ENCODE peak calls at places on chromosomes 13 and 19, in seven cellular contexts. M is stimulated activated CD4-positive, alpha-beta T cell treated with anti-CD3 and anti-CD28 coated beads, Interleukin-12 subunit alpha, Interleukin-12 subunit beta, amount 100 ng/mL, for 24 hours; P is osteocyte; I is NT2/D1; A is SK-MEL-5; Y is HEK293T; H is activated naive CD4-positive, alpha-beta T cell treated with Interleukin-2 at 50 U/mL for 16 hours. G is an unnamed sample.

GRCh38 chr19:3670258-3670795 is 29.9 kb downstream of the PIP5K1C start:
- DNase-seq in M (no peak), P (no peak), I (no peak), A (no peak), Y (no peak), H (no peak), G (no peak)

GRCh38 chr13:37918116-37919100 is 48.8 kb upstream of the TRPC4 start:
- DNase-seq in M (no peak), P (no peak), I (no peak), A (no peak), Y (no peak), H (no peak), G (no peak)

GRCh38 chr13:21567714-21568113 is 36.3 kb downstream of the MICU2 start:
- DNase-seq in M (no peak), P (no peak), I (no peak), A (no peak), Y (no peak), H (no peak), G (no peak)

GRCh38 chr19:29708553-29709439 is 6.3 kb downstream of the C19orf12 start:
- DNase-seq in M (no peak), P (no peak), I (no peak), A (peak; percentile 61), Y (no peak), H (no peak), G (peak; percentile 93)

GRCh38 chr13:98890186-98890585 is 87.7 kb downstream of the DOCK9 start:
- DNase-seq in M (peak; percentile 33), P (no peak), I (no peak), A (peak; percentile 63), Y (no peak), H (peak; percentile 59), G (peak; percentile 12)

GRCh38 chr13:47893527-47893926 is 107.5 kb downstream of the SUCLA2 start:
- DNase-seq in M (no peak), P (no peak), I (no peak), A (no peak), Y (no peak), H (no peak), G (no peak)

GRCh38 chr13:47545206-47545605 is 455.9 kb downstream of the SUCLA2 start:
- DNase-seq in M (no peak), P (no peak), I (no peak), A (no peak), Y (no peak), H (no peak), G (no peak)

GRCh38 chr19:6604906-6605305 is 14.0 kb upstream of the CD70 start:
- DNase-seq in M (no peak), P (peak; percentile 40), I (no peak), A (no peak), Y (no peak), H (no peak), G (no peak)

GRCh38 chr13:89279374-89279773 is 1608.2 kb downstream of the SLITRK5 start:
- DNase-seq in M (no peak), P (no peak), I (no peak), A (no peak), Y (no peak), H (no peak), G (no peak)

GRCh38 chr13:35720290-35720689 is 243.8 kb upstream of the MAB21L1 start:
- DNase-seq in M (no peak), P (no peak), I (no peak), A (no peak), Y (no peak), H (no peak), G (no peak)

GRCh38 chr19:52749780-52750179 is 14.9 kb upstream of the ZNF611 start:
- DNase-seq in M (no peak), P (no peak), I (no peak), A (no peak), Y (no peak), H (no peak), G (no peak)

GRCh38 chr19:31339405-31339804 is 9.8 kb downstream of the TSHZ3 start:
- DNase-seq in M (no peak), P (no peak), I (no peak), A (no peak), Y (no peak), H (no peak), G (no peak)

GRCh38 chr19:52993342-52994178 is 20.2 kb upstream of the ERVV-1 start:
- DNase-seq in M (peak; percentile 58), P (peak; percentile 96), I (peak; percentile 49), A (peak; percentile 48), Y (no peak), H (peak; percentile 81), G (peak; percentile 26)

GRCh38 chr19:3403489-3404323 is 37.3 kb downstream of the NFIC start:
- DNase-seq in M (no peak), P (peak; percentile 88), I (no peak), A (no peak), Y (no peak), H (no peak), G (no peak)

GRCh38 chr13:34863360-34864135 is 78.5 kb upstream of the NBEA start:
- DNase-seq in M (no peak), P (no peak), I (no peak), A (no peak), Y (peak; percentile 18), H (no peak), G (no peak)

GRCh38 chr19:4717191-4717965 is 6.3 kb downstream of the DPP9 start:
- DNase-seq in M (no peak), P (peak; percentile 90), I (no peak), A (no peak), Y (no peak), H (no peak), G (no peak)

GRCh38 chr19:33689886-33690285 is 68.1 kb downstream of the CHST8 start:
- DNase-seq in M (no peak), P (no peak), I (no peak), A (no peak), Y (no peak), H (no peak), G (no peak)

GRCh38 chr19:1440418-1440801 is 2.2 kb downstream of the RPS15 start:
- DNase-seq in M (no peak), P (no peak), I (no peak), A (no peak), Y (no peak), H (no peak), G (no peak)

GRCh38 chr19:46426506-46427162 is 2.1 kb downstream of the PNMA8C start:
- DNase-seq in M (no peak), P (peak; percentile 91), I (peak; percentile 57), A (peak; percentile 79), Y (no peak), H (peak; percentile 34), G (no peak)

GRCh38 chr19:47779524-47780214 is 1.2 kb downstream of the SELENOW start:
- DNase-seq in M (no peak), P (no peak), I (no peak), A (no peak), Y (no peak), H (no peak), G (no peak)

GRCh38 chr13:71067164-71067815 is 799.7 kb downstream of the DACH1 start:
- DNase-seq in M (no peak), P (no peak), I (no peak), A (no peak), Y (no peak), H (no peak), G (no peak)

GRCh38 chr13:54185101-54185500 is 1156.5 kb downstream of the OLFM4 start:
- DNase-seq in M (no peak), P (no peak), I (no peak), A (no peak), Y (no peak), H (no peak), G (no peak)

GRCh38 chr13:48505597-48506091 is 27.2 kb downstream of the RCBTB2 start:
- DNase-seq in M (no peak), P (no peak), I (no peak), A (no peak), Y (no peak), H (peak; percentile 53), G (peak; percentile 65)

GRCh38 chr13:102770435-102770834 is 3.2 kb downstream of the TEX30 start:
- DNase-seq in M (no peak), P (no peak), I (no peak), A (no peak), Y (no peak), H (no peak), G (no peak)

GRCh38 chr19:7888145-7888825 is at the start of gene LRRC8E:
- DNase-seq in M (no peak), P (no peak), I (peak; percentile 44), A (no peak), Y (peak; percentile 80), H (peak; percentile 45), G (no peak)

GRCh38 chr13:107035778-107036177 is 467.8 kb upstream of the ARGLU1 start:
- DNase-seq in M (no peak), P (no peak), I (no peak), A (no peak), Y (no peak), H (no peak), G (no peak)

G was measured in foreskin melanocyte.